ENCODE peak calls at places on chromosomes 12 and 14, in nine cellular contexts. T, Q, N, D, O, K, X, H and G are unnamed samples.

GRCh38 chr14:92959189-92959531 is 36.2 kb downstream of the CHGA start:
- DNase-seq in T (no peak), Q (no peak), N (peak), D (no peak), O (no peak), K (no peak), X (peak), H (peak), G (no peak)

GRCh38 chr14:63248211-63248610 is 44.0 kb downstream of the RHOJ start:
- DNase-seq in T (no peak), Q (no peak), N (no peak), D (no peak), O (no peak), K (no peak), X (no peak), H (no peak), G (no peak)

GRCh38 chr14:102903889-102904512 is 18.5 kb upstream of the AMN start:
- DNase-seq in T (no peak), Q (no peak), N (no peak), D (no peak), O (no peak), K (no peak), X (no peak), H (no peak), G (no peak)

GRCh38 chr14:70808402-70809237 is 693 bp downstream of the MAP3K9 start:
- DNase-seq in T (no peak), Q (peak), N (peak), D (no peak), O (no peak), K (peak), X (peak), H (peak), G (no peak)

GRCh38 chr12:55737581-55738112 is 5.3 kb upstream of the GDF11 start:
- DNase-seq in T (no peak), Q (no peak), N (no peak), D (no peak), O (no peak), K (no peak), X (no peak), H (no peak), G (no peak)

GRCh38 chr12:53068811-53069585 is 10.2 kb downstream of the SPRYD3 start:
- DNase-seq in T (no peak), Q (no peak), N (peak), D (no peak), O (no peak), K (no peak), X (no peak), H (no peak), G (no peak)

GRCh38 chr14:64541261-64541970 is 875 bp downstream of the HSPA2 start:
- DNase-seq in T (no peak), Q (no peak), N (no peak), D (no peak), O (no peak), K (no peak), X (peak), H (peak), G (no peak)

GRCh38 chr12:3622732-3623690 is 129.9 kb downstream of the CRACR2A start:
- DNase-seq in T (no peak), Q (no peak), N (no peak), D (no peak), O (no peak), K (no peak), X (no peak), H (no peak), G (no peak)

GRCh38 chr14:56244138-56244789 is 126.1 kb downstream of the PELI2 start:
- DNase-seq in T (peak), Q (no peak), N (no peak), D (no peak), O (no peak), K (no peak), X (no peak), H (no peak), G (no peak)

GRCh38 chr14:22099942-22100763 is 426.5 kb upstream of the OR4E1 start:
- DNase-seq in T (peak), Q (peak), N (peak), D (no peak), O (no peak), K (peak), X (peak), H (peak), G (peak)

GRCh38 chr12:104750061-104750460 is 208.0 kb downstream of the SLC41A2 start:
- DNase-seq in T (peak), Q (no peak), N (no peak), D (no peak), O (no peak), K (no peak), X (no peak), H (no peak), G (no peak)

GRCh38 chr12:107449891-107450290 is 235.7 kb upstream of the PWP1 start:
- DNase-seq in T (no peak), Q (no peak), N (no peak), D (no peak), O (no peak), K (no peak), X (no peak), H (no peak), G (no peak)

GRCh38 chr12:10735428-10735827 is 12.3 kb upstream of the YBX3 start:
- DNase-seq in T (no peak), Q (no peak), N (no peak), D (no peak), O (no peak), K (no peak), X (no peak), H (no peak), G (no peak)

GRCh38 chr12:74449872-74450271 is 87.8 kb upstream of the ATXN7L3B start:
- DNase-seq in T (no peak), Q (no peak), N (no peak), D (no peak), O (no peak), K (no peak), X (no peak), H (no peak), G (no peak)

GRCh38 chr12:96810477-96810876 is 96.6 kb upstream of the NEDD1 start:
- DNase-seq in T (no peak), Q (no peak), N (no peak), D (no peak), O (no peak), K (no peak), X (no peak), H (no peak), G (no peak)

GRCh38 chr12:92058664-92059063 is 87.0 kb downstream of the BTG1 start:
- DNase-seq in T (no peak), Q (no peak), N (no peak), D (no peak), O (no peak), K (no peak), X (no peak), H (no peak), G (no peak)

GRCh38 chr12:79897617-79898016 is 37.3 kb downstream of the PPP1R12A start:
- DNase-seq in T (peak), Q (no peak), N (no peak), D (no peak), O (no peak), K (no peak), X (no peak), H (no peak), G (no peak)

GRCh38 chr14:103348154-103348553 is 14.1 kb downstream of the EIF5 start:
- DNase-seq in T (no peak), Q (no peak), N (no peak), D (no peak), O (no peak), K (no peak), X (no peak), H (no peak), G (no peak)

GRCh38 chr12:6370994-6371754 is 4.2 kb downstream of the SCNN1A start:
- DNase-seq in T (peak), Q (no peak), N (no peak), D (peak), O (no peak), K (peak), X (peak), H (no peak), G (no peak)

GRCh38 chr14:35631071-35631805 is 97.3 kb downstream of the INSM2 start:
- DNase-seq in T (no peak), Q (no peak), N (no peak), D (no peak), O (no peak), K (no peak), X (no peak), H (no peak), G (no peak)